ENCODE peak calls at places on chromosomes 1 and 21, in eight cellular contexts. K, I, C, U, T, M, F and B are unnamed samples.

GRCh38 chr1:169590932-169591331 is 4.7 kb upstream of the F5 start:
- DNase-seq in K (no peak), I (no peak), C (no peak), U (no peak), T (no peak), M (no peak), F (no peak), B (no peak)

GRCh38 chr1:147077936-147078605 is 94.2 kb downstream of the PRKAB2 start:
- DNase-seq in K (no peak), I (no peak), C (no peak), U (no peak), T (no peak), M (no peak), F (no peak), B (no peak)

GRCh38 chr1:203672354-203672753 is 45.7 kb downstream of the ATP2B4 start:
- DNase-seq in K (no peak), I (peak; percentile 81), C (no peak), U (peak; percentile 71), T (no peak), M (no peak), F (no peak), B (peak; percentile 71)

GRCh38 chr1:23194119-23194984 is 22.9 kb downstream of the HTR1D start:
- DNase-seq in K (peak; percentile 59), I (peak; percentile 86), C (peak; percentile 98), U (peak; percentile 76), T (no peak), M (no peak), F (no peak), B (no peak)

GRCh38 chr1:32372149-32372756 is 9.9 kb downstream of the TSSK3 start:
- DNase-seq in K (no peak), I (no peak), C (no peak), U (peak; percentile 22), T (no peak), M (peak; percentile 43), F (no peak), B (no peak)

GRCh38 chr21:36964398-36964797 is 2.1 kb downstream of the HLCS start:
- DNase-seq in K (no peak), I (no peak), C (no peak), U (no peak), T (no peak), M (no peak), F (no peak), B (no peak)

GRCh38 chr1:6205849-6206845 is at the start of gene RNF207:
- DNase-seq in K (peak; percentile 59), I (no peak), C (peak; percentile 48), U (peak; percentile 52), T (peak; percentile 24), M (peak; percentile 34), F (no peak), B (peak; percentile 39)

GRCh38 chr1:31111290-31111951 is 45.9 kb upstream of the PUM1 start:
- DNase-seq in K (peak; percentile 96), I (no peak), C (no peak), U (no peak), T (no peak), M (no peak), F (no peak), B (peak; percentile 15)

GRCh38 chr1:231162300-231162969 is 577 bp downstream of the TRIM67 start:
- DNase-seq in K (peak; percentile 17), I (no peak), C (no peak), U (peak; percentile 52), T (peak; percentile 1), M (peak; percentile 8), F (no peak), B (no peak)

GRCh38 chr1:177830531-177830930 is 139.3 kb downstream of the SEC16B start:
- DNase-seq in K (no peak), I (no peak), C (no peak), U (no peak), T (no peak), M (no peak), F (no peak), B (no peak)

GRCh38 chr1:234726359-234726836 is 116.4 kb upstream of the IRF2BP2 start:
- DNase-seq in K (no peak), I (no peak), C (no peak), U (peak; percentile 49), T (no peak), M (no peak), F (no peak), B (no peak)

GRCh38 chr1:31344503-31344902 is 28.4 kb downstream of the FABP3 start:
- DNase-seq in K (no peak), I (no peak), C (no peak), U (no peak), T (no peak), M (no peak), F (no peak), B (no peak)

GRCh38 chr1:183195146-183195571 is 9.1 kb downstream of the LAMC2 start:
- DNase-seq in K (peak; percentile 66), I (no peak), C (no peak), U (peak; percentile 75), T (no peak), M (no peak), F (no peak), B (no peak)

GRCh38 chr1:19737413-19737812 is 62.3 kb downstream of the TMCO4 start:
- DNase-seq in K (peak; percentile 87), I (no peak), C (no peak), U (peak; percentile 59), T (no peak), M (no peak), F (no peak), B (no peak)

GRCh38 chr1:234611153-234611798 is 1.3 kb upstream of the IRF2BP2 start:
- DNase-seq in K (peak; percentile 98), I (no peak), C (no peak), U (peak; percentile 93), T (no peak), M (no peak), F (no peak), B (no peak)